ENCODE peak calls at places on chromosomes 4 and X, in seven cellular contexts. One of them, this sample, is unnamed.

GRCh38 chr4:105991726-105992125 is 96.5 kb downstream of the NPNT start:
- DNase-seq in heart left ventricle: no peak
- DNase-seq in endothelial cell of umbilical vein: peak
- DNase-seq in cardiac muscle cell: no peak
- DNase-seq in WERI-Rb-1: peak
- DNase-seq in tibial artery: no peak
- DNase-seq in fibroblast of lung: no peak
- DNase-seq in this sample: no peak

GRCh38 chr4:89928867-89929266 is 34.2 kb downstream of the MMRN1 start:
- DNase-seq in heart left ventricle: no peak
- DNase-seq in endothelial cell of umbilical vein: no peak
- DNase-seq in cardiac muscle cell: no peak
- DNase-seq in WERI-Rb-1: no peak
- DNase-seq in tibial artery: no peak
- DNase-seq in fibroblast of lung: no peak
- DNase-seq in this sample: no peak

GRCh38 chrX:133984857-133985163 is 584 bp downstream of the GPC3 start:
- DNase-seq in heart left ventricle: no peak
- DNase-seq in endothelial cell of umbilical vein: no peak
- DNase-seq in cardiac muscle cell: no peak
- DNase-seq in WERI-Rb-1: no peak
- DNase-seq in tibial artery: no peak
- DNase-seq in fibroblast of lung: no peak
- DNase-seq in this sample: no peak

GRCh38 chr4:142307857-142308256 is 538.2 kb downstream of the INPP4B start:
- DNase-seq in heart left ventricle: no peak
- DNase-seq in endothelial cell of umbilical vein: no peak
- DNase-seq in cardiac muscle cell: no peak
- DNase-seq in WERI-Rb-1: no peak
- DNase-seq in tibial artery: no peak
- DNase-seq in fibroblast of lung: no peak
- DNase-seq in this sample: no peak

GRCh38 chr4:86493460-86493859 is 100.7 kb upstream of the PTPN13 start:
- DNase-seq in heart left ventricle: no peak
- DNase-seq in endothelial cell of umbilical vein: no peak
- DNase-seq in cardiac muscle cell: peak
- DNase-seq in WERI-Rb-1: no peak
- DNase-seq in tibial artery: no peak
- DNase-seq in fibroblast of lung: peak
- DNase-seq in this sample: no peak

GRCh38 chrX:15674899-15675489 is 10.4 kb upstream of the CLTRN start:
- DNase-seq in heart left ventricle: peak
- DNase-seq in endothelial cell of umbilical vein: peak
- DNase-seq in cardiac muscle cell: peak
- DNase-seq in WERI-Rb-1: peak
- DNase-seq in tibial artery: peak
- DNase-seq in fibroblast of lung: peak
- DNase-seq in this sample: peak

GRCh38 chrX:143017272-143017671 is 8.5 kb upstream of the SPANXN4 start:
- DNase-seq in heart left ventricle: no peak
- DNase-seq in endothelial cell of umbilical vein: no peak
- DNase-seq in cardiac muscle cell: no peak
- DNase-seq in WERI-Rb-1: no peak
- DNase-seq in tibial artery: no peak
- DNase-seq in fibroblast of lung: no peak
- DNase-seq in this sample: no peak

GRCh38 chr4:26468977-26469376 is 21.3 kb downstream of the CCKAR start:
- DNase-seq in heart left ventricle: no peak
- DNase-seq in endothelial cell of umbilical vein: no peak
- DNase-seq in cardiac muscle cell: no peak
- DNase-seq in WERI-Rb-1: no peak
- DNase-seq in tibial artery: no peak
- DNase-seq in fibroblast of lung: no peak
- DNase-seq in this sample: no peak

GRCh38 chr4:118729287-118730286 is 44.4 kb downstream of the METTL14 start:
- DNase-seq in heart left ventricle: no peak
- DNase-seq in endothelial cell of umbilical vein: peak
- DNase-seq in cardiac muscle cell: peak
- DNase-seq in WERI-Rb-1: no peak
- DNase-seq in tibial artery: no peak
- DNase-seq in fibroblast of lung: peak
- DNase-seq in this sample: no peak

GRCh38 chr4:110487873-110488272 is 11.9 kb downstream of the ENPEP start:
- DNase-seq in heart left ventricle: no peak
- DNase-seq in endothelial cell of umbilical vein: no peak
- DNase-seq in cardiac muscle cell: peak
- DNase-seq in WERI-Rb-1: no peak
- DNase-seq in tibial artery: no peak
- DNase-seq in fibroblast of lung: peak
- DNase-seq in this sample: no peak

GRCh38 chrX:77966361-77966760 is 3.1 kb downstream of the PGAM4 start:
- DNase-seq in heart left ventricle: no peak
- DNase-seq in endothelial cell of umbilical vein: no peak
- DNase-seq in cardiac muscle cell: no peak
- DNase-seq in WERI-Rb-1: no peak
- DNase-seq in tibial artery: no peak
- DNase-seq in fibroblast of lung: no peak
- DNase-seq in this sample: no peak

GRCh38 chr4:156734965-156735895 is 236.4 kb downstream of the PDGFC start:
- DNase-seq in heart left ventricle: no peak
- DNase-seq in endothelial cell of umbilical vein: peak
- DNase-seq in cardiac muscle cell: no peak
- DNase-seq in WERI-Rb-1: no peak
- DNase-seq in tibial artery: no peak
- DNase-seq in fibroblast of lung: no peak
- DNase-seq in this sample: no peak

GRCh38 chrX:40922307-40922706 is 162.9 kb upstream of the USP9X start:
- DNase-seq in heart left ventricle: no peak
- DNase-seq in endothelial cell of umbilical vein: peak
- DNase-seq in cardiac muscle cell: peak
- DNase-seq in WERI-Rb-1: peak
- DNase-seq in tibial artery: no peak
- DNase-seq in fibroblast of lung: peak
- DNase-seq in this sample: no peak
- H3K27ac ChIP-seq in heart left ventricle: no peak
- H3K27ac ChIP-seq in endothelial cell of umbilical vein: no peak
- H3K27ac ChIP-seq in cardiac muscle cell: peak
- H3K27ac ChIP-seq in WERI-Rb-1: no peak
- H3K27ac ChIP-seq in tibial artery: no peak
- H3K27ac ChIP-seq in fibroblast of lung: no peak
- H3K27ac ChIP-seq in this sample: no peak

GRCh38 chr4:171674781-171675180 is 138.4 kb upstream of the GALNTL6 start:
- DNase-seq in heart left ventricle: no peak
- DNase-seq in endothelial cell of umbilical vein: no peak
- DNase-seq in cardiac muscle cell: no peak
- DNase-seq in WERI-Rb-1: no peak
- DNase-seq in tibial artery: no peak
- DNase-seq in fibroblast of lung: no peak
- DNase-seq in this sample: no peak

DNA sequence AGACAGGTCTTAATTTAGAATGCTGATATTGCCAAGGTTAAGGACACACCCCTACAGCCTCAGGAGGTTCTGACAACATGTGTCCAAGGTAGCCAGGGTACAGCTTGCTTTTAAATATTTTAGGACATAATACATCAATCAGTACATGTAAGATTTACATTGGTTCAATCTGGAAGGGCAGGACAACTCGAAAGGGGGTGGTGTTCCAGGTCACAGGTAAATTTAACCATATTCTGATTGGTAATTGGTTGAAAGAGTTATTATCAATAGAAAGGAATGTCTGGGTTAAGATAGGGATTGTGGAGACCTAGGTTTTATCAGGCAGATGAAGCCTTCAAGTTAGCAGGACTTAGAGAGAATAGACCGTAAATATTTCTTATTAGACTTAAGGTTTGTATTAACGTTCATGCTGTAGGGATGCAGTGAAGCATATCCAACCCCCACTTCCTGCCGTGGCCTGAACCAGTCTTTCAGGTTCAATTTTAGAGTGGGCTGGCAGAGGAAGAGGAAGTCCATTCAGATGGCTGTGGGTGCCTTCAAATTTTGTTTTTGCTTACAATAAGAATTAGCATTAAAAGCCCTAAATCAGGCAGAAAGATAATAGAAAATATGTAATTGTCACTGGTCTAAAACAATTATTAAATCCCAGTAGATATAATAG is 136.5 kb upstream of the GALNTL6 start:
- DNase-seq in heart left ventricle: no peak
- DNase-seq in endothelial cell of umbilical vein: no peak
- DNase-seq in cardiac muscle cell: no peak
- DNase-seq in WERI-Rb-1: no peak
- DNase-seq in tibial artery: no peak
- DNase-seq in fibroblast of lung: no peak
- DNase-seq in this sample: no peak
- H3K4me3 ChIP-seq in heart left ventricle: no peak
- H3K4me3 ChIP-seq in endothelial cell of umbilical vein: no peak
- H3K4me3 ChIP-seq in cardiac muscle cell: no peak
- H3K4me3 ChIP-seq in WERI-Rb-1: no peak
- H3K4me3 ChIP-seq in tibial artery: no peak
- H3K4me3 ChIP-seq in fibroblast of lung: no peak
- H3K4me3 ChIP-seq in this sample: no peak

DNA sequence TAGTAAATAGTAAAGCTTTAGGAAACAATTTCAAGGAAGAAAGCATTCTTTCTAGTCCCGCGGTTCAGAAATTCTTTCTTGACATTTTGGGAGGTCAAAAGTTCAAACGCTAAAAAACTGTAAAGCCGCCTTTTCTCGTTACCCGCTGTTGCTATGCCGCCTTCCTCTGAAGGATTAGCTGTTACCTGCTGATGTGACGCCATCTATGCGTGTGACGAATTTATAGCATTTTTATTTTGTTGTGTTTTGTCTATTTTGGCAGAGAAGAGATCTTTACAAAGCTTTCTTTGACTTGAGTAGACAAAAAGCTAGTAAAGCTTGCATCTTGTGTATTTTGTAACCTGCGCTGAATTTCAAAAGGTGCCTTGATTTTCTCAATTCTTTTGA is 106.2 kb upstream of the STOX2 start:
- DNase-seq in heart left ventricle: no peak
- DNase-seq in endothelial cell of umbilical vein: no peak
- DNase-seq in cardiac muscle cell: no peak
- DNase-seq in WERI-Rb-1: no peak
- DNase-seq in tibial artery: no peak
- DNase-seq in fibroblast of lung: no peak
- DNase-seq in this sample: no peak
- H3K27ac ChIP-seq in heart left ventricle: no peak
- H3K27ac ChIP-seq in endothelial cell of umbilical vein: no peak
- H3K27ac ChIP-seq in cardiac muscle cell: no peak
- H3K27ac ChIP-seq in WERI-Rb-1: no peak
- H3K27ac ChIP-seq in tibial artery: no peak
- H3K27ac ChIP-seq in fibroblast of lung: no peak
- H3K27ac ChIP-seq in this sample: no peak

GRCh38 chrX:41339148-41339547 is 5.2 kb downstream of the DDX3X start:
- DNase-seq in heart left ventricle: no peak
- DNase-seq in endothelial cell of umbilical vein: no peak
- DNase-seq in cardiac muscle cell: no peak
- DNase-seq in WERI-Rb-1: no peak
- DNase-seq in tibial artery: no peak
- DNase-seq in fibroblast of lung: peak
- DNase-seq in this sample: no peak
- H3K4me3 ChIP-seq in heart left ventricle: no peak
- H3K4me3 ChIP-seq in endothelial cell of umbilical vein: no peak
- H3K4me3 ChIP-seq in cardiac muscle cell: no peak
- H3K4me3 ChIP-seq in WERI-Rb-1: no peak
- H3K4me3 ChIP-seq in tibial artery: no peak
- H3K4me3 ChIP-seq in fibroblast of lung: peak
- H3K4me3 ChIP-seq in this sample: peak

GRCh38 chrX:144946696-144947095 is 300.6 kb upstream of the SPANXN1 start:
- DNase-seq in heart left ventricle: no peak
- DNase-seq in endothelial cell of umbilical vein: no peak
- DNase-seq in cardiac muscle cell: no peak
- DNase-seq in WERI-Rb-1: no peak
- DNase-seq in tibial artery: no peak
- DNase-seq in fibroblast of lung: no peak
- DNase-seq in this sample: no peak
- H3K27ac ChIP-seq in heart left ventricle: no peak
- H3K27ac ChIP-seq in endothelial cell of umbilical vein: no peak
- H3K27ac ChIP-seq in cardiac muscle cell: no peak
- H3K27ac ChIP-seq in WERI-Rb-1: no peak
- H3K27ac ChIP-seq in tibial artery: no peak
- H3K27ac ChIP-seq in fibroblast of lung: no peak
- H3K27ac ChIP-seq in this sample: no peak

GRCh38 chr4:172815499-172816175 is 353.0 kb upstream of the GALNT7 start:
- DNase-seq in heart left ventricle: no peak
- DNase-seq in endothelial cell of umbilical vein: no peak
- DNase-seq in cardiac muscle cell: no peak
- DNase-seq in WERI-Rb-1: no peak
- DNase-seq in tibial artery: no peak
- DNase-seq in fibroblast of lung: no peak
- DNase-seq in this sample: no peak
- H3K4me3 ChIP-seq in heart left ventricle: no peak
- H3K4me3 ChIP-seq in endothelial cell of umbilical vein: no peak
- H3K4me3 ChIP-seq in cardiac muscle cell: no peak
- H3K4me3 ChIP-seq in WERI-Rb-1: no peak
- H3K4me3 ChIP-seq in tibial artery: no peak
- H3K4me3 ChIP-seq in fibroblast of lung: no peak
- H3K4me3 ChIP-seq in this sample: no peak

GRCh38 chr4:134622194-134622593 is 420.6 kb upstream of the PABPC4L start:
- DNase-seq in heart left ventricle: no peak
- DNase-seq in endothelial cell of umbilical vein: peak
- DNase-seq in cardiac muscle cell: no peak
- DNase-seq in WERI-Rb-1: no peak
- DNase-seq in tibial artery: no peak
- DNase-seq in fibroblast of lung: no peak
- DNase-seq in this sample: no peak
- H3K27ac ChIP-seq in heart left ventricle: no peak
- H3K27ac ChIP-seq in endothelial cell of umbilical vein: peak
- H3K27ac ChIP-seq in cardiac muscle cell: no peak
- H3K27ac ChIP-seq in WERI-Rb-1: no peak
- H3K27ac ChIP-seq in tibial artery: peak
- H3K27ac ChIP-seq in fibroblast of lung: no peak
- H3K27ac ChIP-seq in this sample: no peak